ENCODE peak calls at places on chromosome 18, in nine cellular contexts. G is glutamatergic neuron, H is astrocyte of the spinal cord, P is dorsolateral prefrontal cortex, M is nephron progenitor cell, B is omental fat pad, D is thoracic aorta, N is PC-3, O is uterus. K is an unnamed sample.
A peak's percentile ranks its signal among the peaks of the same experiment; 100 is the strongest.

GRCh38 chr18:60200558-60200957 is 172.0 kb downstream of the MC4R start:
- DNase-seq in N (no peak), M (no peak), D (no peak), P (no peak), O (no peak), H (no peak), B (no peak), G (no peak), K (no peak)

GRCh38 chr18:8288447-8289213 is 320.6 kb upstream of the RAB12 start:
- DNase-seq in B (no peak), D (no peak), O (no peak), H (no peak), N (no peak), P (no peak), G (no peak), M (no peak), K (no peak)

GRCh38 chr18:55322176-55322735 is 265.7 kb downstream of the TCF4 start:
- DNase-seq in G (peak; percentile 71), N (peak; percentile 81), M (peak; percentile 72), D (peak; percentile 63), B (peak; percentile 49), H (peak; percentile 96), P (peak; percentile 87), O (peak; percentile 83), K (peak; percentile 76)

GRCh38 chr18:60322591-60322990 is 50.0 kb downstream of the MC4R start:
- DNase-seq in O (no peak), H (no peak), N (peak; percentile 70), D (no peak), G (no peak), B (no peak), P (no peak), M (no peak), K (no peak)

GRCh38 chr18:9823805-9824473 is 61.8 kb upstream of the TXNDC2 start:
- DNase-seq in N (no peak), H (peak; percentile 87), B (no peak), O (no peak), D (no peak), M (no peak), P (no peak), G (no peak), K (no peak)

GRCh38 chr18:2027026-2027425 is 544.3 kb downstream of the METTL4 start:
- DNase-seq in M (no peak), O (no peak), N (no peak), G (no peak), P (no peak), D (no peak), H (no peak), B (no peak), K (no peak)

GRCh38 chr18:68121308-68121707 is 593.6 kb downstream of the TMX3 start:
- DNase-seq in M (no peak), P (no peak), G (no peak), O (no peak), N (peak; percentile 79), D (no peak), B (no peak), H (no peak), K (no peak)

GRCh38 chr18:76823166-76823539 is 796 bp downstream of the ZNF236 start:
- DNase-seq in D (no peak), P (no peak), N (no peak), B (no peak), G (no peak), O (peak; percentile 30), M (no peak), H (no peak), K (no peak)

GRCh38 chr18:468841-469796 is 31.4 kb downstream of the COLEC12 start:
- DNase-seq in H (no peak), N (no peak), O (no peak), B (no peak), M (no peak), D (no peak), G (no peak), P (no peak), K (no peak)

GRCh38 chr18:24544141-24544498 is 83.7 kb downstream of the HRH4 start:
- DNase-seq in H (peak; percentile 5), B (no peak), D (no peak), P (no peak), M (peak; percentile 29), O (no peak), G (no peak), N (peak; percentile 58), K (no peak)

GRCh38 chr18:79200546-79201268 is 131.5 kb downstream of the ATP9B start:
- DNase-seq in B (no peak), N (peak; percentile 14), M (peak; percentile 21), D (peak; percentile 71), H (no peak), G (peak; percentile 50), O (no peak), P (peak; percentile 49), K (no peak)

GRCh38 chr18:13464432-13465125 is 246.0 kb downstream of the LDLRAD4 start:
- DNase-seq in M (no peak), H (no peak), B (no peak), O (no peak), P (no peak), D (no peak), G (no peak), N (no peak), K (no peak)

GRCh38 chr18:63410792-63411191 is 11.5 kb downstream of the VPS4B start:
- DNase-seq in B (no peak), D (no peak), H (peak; percentile 77), N (peak; percentile 83), G (no peak), O (no peak), M (no peak), P (no peak), K (no peak)

GRCh38 chr18:34097312-34097711 is 127.4 kb downstream of the NOL4 start:
- DNase-seq in H (no peak), G (no peak), O (no peak), N (no peak), P (no peak), B (no peak), M (no peak), D (no peak), K (no peak)

GRCh38 chr18:13369756-13370510 is 151.4 kb downstream of the LDLRAD4 start:
- DNase-seq in P (no peak), N (no peak), B (no peak), D (no peak), H (peak; percentile 49), G (no peak), M (no peak), O (no peak), K (no peak)

GRCh38 chr18:48571619-48572384 is 33.0 kb downstream of the CTIF start:
- DNase-seq in O (no peak), M (no peak), G (no peak), B (no peak), N (no peak), D (no peak), H (no peak), P (no peak), K (no peak)

GRCh38 chr18:7273301-7273911 is 42.5 kb downstream of the LRRC30 start:
- DNase-seq in O (peak; percentile 64), P (no peak), D (peak; percentile 11), M (no peak), N (peak; percentile 91), G (no peak), H (peak; percentile 76), B (peak; percentile 25), K (no peak)

GRCh38 chr18:48932822-48933510 is 17.8 kb downstream of the SMAD7 start:
- DNase-seq in D (no peak), M (no peak), H (peak; percentile 59), P (no peak), O (no peak), N (no peak), B (no peak), G (no peak), K (no peak)

GRCh38 chr18:76391038-76391437 is 104.0 kb downstream of the ZNF516 start:
- DNase-seq in H (no peak), P (no peak), O (no peak), N (no peak), D (no peak), M (no peak), B (no peak), G (no peak), K (no peak)

GRCh38 chr18:57134564-57135211 is 12.2 kb upstream of the BOD1L2 start:
- DNase-seq in P (no peak), D (no peak), H (no peak), M (no peak), O (no peak), N (no peak), B (no peak), G (no peak), K (no peak)
- TF ChIP-seq CTCF in P (no peak), D (no peak), H (no peak), M (no peak), O (no peak), N (no peak), B (no peak), G (no peak), K (no peak)

DNA sequence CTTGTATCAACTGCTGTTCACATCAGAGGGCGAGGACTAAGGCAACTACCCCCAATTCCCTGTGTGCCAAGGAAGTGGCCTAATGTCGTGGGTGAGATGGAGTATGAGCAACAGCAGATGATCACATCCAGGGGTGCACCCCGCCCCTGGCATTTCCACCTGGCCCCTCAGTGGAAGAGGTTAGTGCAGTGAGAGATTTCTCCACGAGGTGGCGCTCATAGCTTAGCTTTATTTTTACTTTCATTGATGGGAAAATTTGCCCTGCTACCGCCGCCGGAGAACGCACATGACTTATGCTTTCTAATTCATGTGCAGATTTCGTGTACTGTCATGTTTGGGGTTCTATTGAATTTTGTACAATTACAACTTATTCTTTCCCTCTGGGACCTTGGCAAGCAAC is 470.6 kb upstream of the MEX3C start:
- DNase-seq in M (peak; percentile 81), N (peak; percentile 51), P (peak; percentile 80), B (peak; percentile 77), H (peak; percentile 45), G (peak; percentile 83), O (no peak), D (no peak), K (peak; percentile 76)
- TF ChIP-seq CTCF in M (peak; percentile 83), N (peak; percentile 56), P (peak; percentile 83), B (no peak), H (peak; percentile 70), G (peak; percentile 91), O (no peak), D (peak; percentile 28), K (peak; percentile 92)

GRCh38 chr18:22778996-22779395 is 154.1 kb upstream of the RBBP8 start:
- DNase-seq in B (no peak), M (no peak), D (no peak), G (no peak), N (no peak), H (no peak), P (no peak), O (no peak), K (no peak)

GRCh38 chr18:22773944-22774343 is 159.2 kb upstream of the RBBP8 start:
- DNase-seq in D (no peak), P (no peak), G (no peak), O (no peak), N (no peak), H (no peak), M (no peak), B (no peak), K (no peak)
- TF ChIP-seq CTCF in D (no peak), P (no peak), G (no peak), O (no peak), N (no peak), H (no peak), M (no peak), B (no peak), K (no peak)

DNA sequence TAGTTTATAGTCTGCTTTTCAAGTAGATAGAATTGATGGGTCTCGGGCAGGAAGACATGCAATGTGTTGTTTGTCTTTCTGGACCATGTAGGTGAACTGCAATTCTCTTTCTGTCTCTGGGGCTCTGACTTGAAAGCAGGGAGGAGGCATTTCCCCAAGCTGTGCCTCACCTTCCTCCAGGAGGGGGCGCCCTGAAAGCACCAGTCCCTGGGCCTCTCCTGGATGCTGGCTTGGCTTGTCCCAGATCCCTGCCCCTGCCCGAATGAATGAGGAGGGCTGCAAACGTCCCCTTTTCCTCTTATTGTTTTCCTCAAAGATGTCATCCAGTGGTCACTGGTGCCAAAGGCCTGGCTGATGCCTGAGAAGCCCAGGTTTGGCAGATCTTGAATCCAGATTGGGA is 270.6 kb downstream of the CELF4 start:
- DNase-seq in G (peak; percentile 71), N (peak; percentile 2), M (peak; percentile 69), H (no peak), O (no peak), D (no peak), P (no peak), B (no peak), K (no peak)
- TF ChIP-seq CTCF in G (peak; percentile 22), N (peak; percentile 43), M (peak; percentile 53), H (peak; percentile 41), O (no peak), D (no peak), P (no peak), B (no peak), K (peak; percentile 58)